ENCODE peak calls at places on chromosomes 6 and 20, in five cellular contexts. Z is tibial artery, G is A549, T is right atrium auricular region, L is adrenal gland. C is an unnamed sample.

GRCh38 chr6:136365781-136366354 is 76.2 kb upstream of the BCLAF1 start:
- DNase-seq in G (no peak), Z (peak), L (peak), T (peak), C (no peak)

GRCh38 chr6:91539451-91539850 is 952.6 kb upstream of the MAP3K7 start:
- DNase-seq in L (no peak), Z (no peak), G (no peak), T (no peak), C (no peak)

GRCh38 chr6:142871910-142872331 is 73.1 kb downstream of the HIVEP2 start:
- DNase-seq in L (no peak), G (no peak), Z (peak), T (peak), C (no peak)

GRCh38 chr20:48723308-48724264 is 104.2 kb downstream of the PREX1 start:
- DNase-seq in Z (peak), L (peak), T (peak), G (no peak), C (peak)

GRCh38 chr6:14037402-14038277 is 79.9 kb upstream of the CD83 start:
- DNase-seq in T (no peak), L (no peak), G (no peak), Z (no peak), C (no peak)

GRCh38 chr6:5507056-5507722 is 245.9 kb downstream of the FARS2 start:
- DNase-seq in Z (no peak), L (no peak), G (no peak), T (no peak), C (no peak)

GRCh38 chr20:41704896-41705295 is 86.7 kb upstream of the CHD6 start:
- DNase-seq in G (no peak), Z (no peak), L (no peak), T (no peak), C (no peak)

GRCh38 chr6:90536516-90536915 is 50.4 kb downstream of the MAP3K7 start:
- DNase-seq in Z (no peak), T (no peak), G (no peak), L (no peak), C (no peak)

GRCh38 chr6:109236140-109237081 is 141.1 kb downstream of the CEP57L1 start:
- DNase-seq in G (peak), Z (no peak), T (no peak), L (no peak), C (no peak)

GRCh38 chr6:142942805-142943227 is 2.2 kb downstream of the HIVEP2 start:
- DNase-seq in T (no peak), L (no peak), Z (no peak), G (peak), C (no peak)

GRCh38 chr6:136962661-136963060 is 40.6 kb downstream of the SLC35D3 start:
- DNase-seq in G (no peak), T (no peak), L (no peak), Z (no peak), C (no peak)

GRCh38 chr6:47318236-47318974 is 8.7 kb upstream of the TNFRSF21 start:
- DNase-seq in T (no peak), L (no peak), Z (no peak), G (no peak), C (no peak)

GRCh38 chr6:97189767-97190166 is 93.2 kb downstream of the MMS22L start:
- DNase-seq in G (no peak), L (no peak), T (no peak), Z (no peak), C (no peak)

GRCh38 chr6:11909696-11910132 is 102.4 kb upstream of the HIVEP1 start:
- DNase-seq in G (no peak), Z (no peak), T (no peak), L (no peak), C (no peak)

GRCh38 chr6:89432875-89433636 is at the start of gene ANKRD6:
- DNase-seq in Z (peak), T (peak), L (peak), G (peak), C (peak)

GRCh38 chr6:136158398-136158797 is 91.7 kb downstream of the MTFR2 start:
- DNase-seq in Z (no peak), G (no peak), T (peak), L (peak), C (no peak)

GRCh38 chr6:37783831-37784584 is 35.5 kb upstream of the ZFAND3 start:
- DNase-seq in T (peak), G (no peak), Z (peak), L (no peak), C (no peak)

GRCh38 chr6:149473080-149474052 is 11.4 kb downstream of the ZC3H12D start:
- DNase-seq in L (no peak), G (peak), Z (no peak), T (no peak), C (no peak)

GRCh38 chr6:154500769-154501171 is 9.7 kb downstream of the CNKSR3 start:
- DNase-seq in Z (no peak), T (no peak), G (no peak), L (no peak), C (no peak)

GRCh38 chr20:51237278-51237677 is 214.4 kb upstream of the KCNG1 start:
- DNase-seq in L (no peak), Z (peak), T (peak), G (no peak), C (no peak)

GRCh38 chr6:166910601-166911000 is 45.7 kb downstream of the RNASET2 start:
- DNase-seq in L (no peak), Z (no peak), G (no peak), T (peak), C (no peak)

GRCh38 chr6:8073758-8074157 is 9.6 kb upstream of the BLOC1S5 start:
- DNase-seq in G (no peak), Z (no peak), L (no peak), T (no peak), C (no peak)

GRCh38 chr6:113464959-113465358 is 392.2 kb upstream of the MARCKS start:
- DNase-seq in Z (no peak), L (no peak), G (peak), T (no peak), C (no peak)

GRCh38 chr6:14542670-14543366 is 425.2 kb downstream of the CD83 start:
- DNase-seq in G (no peak), Z (no peak), T (no peak), L (no peak), C (no peak)

GRCh38 chr6:104604643-104605042 is 255.1 kb downstream of the HACE1 start:
- DNase-seq in G (no peak), T (no peak), Z (no peak), L (no peak), C (no peak)

GRCh38 chr6:148317739-148318138 is 24.9 kb upstream of the SASH1 start:
- DNase-seq in G (no peak), Z (no peak), L (no peak), T (no peak), C (no peak)

GRCh38 chr6:129575378-129576118 is 134.4 kb downstream of the ARHGAP18 start:
- DNase-seq in T (no peak), Z (no peak), L (no peak), G (peak), C (no peak)

GRCh38 chr6:11358904-11359840 is 126.7 kb upstream of the NEDD9 start:
- DNase-seq in Z (no peak), G (no peak), T (no peak), L (no peak), C (no peak)

GRCh38 chr6:157019733-157020132 is 242.6 kb downstream of the ARID1B start:
- DNase-seq in T (no peak), Z (no peak), L (no peak), G (no peak), C (no peak)

GRCh38 chr20:61901421-61902212 is 164.1 kb downstream of the TAF4 start:
- DNase-seq in L (no peak), G (no peak), Z (no peak), T (no peak), C (no peak)

GRCh38 chr6:41801380-41801779 is 13.9 kb downstream of the TOMM6 start:
- DNase-seq in L (no peak), G (peak), Z (no peak), T (no peak), C (no peak)

GRCh38 chr20:44151621-44152416 is 35.2 kb downstream of the JPH2 start:
- DNase-seq in Z (no peak), L (peak), G (no peak), T (no peak), C (peak)

GRCh38 chr6:163346529-163346961 is 68.0 kb upstream of the QKI start:
- DNase-seq in Z (no peak), G (no peak), L (no peak), T (no peak), C (no peak)

GRCh38 chr20:5864428-5864827 is 85.9 kb downstream of the TRMT6 start:
- DNase-seq in G (no peak), Z (no peak), L (no peak), T (no peak), C (no peak)

GRCh38 chr20:45419188-45420091 is 3.5 kb downstream of the PIGT start:
- DNase-seq in L (peak), G (peak), Z (peak), T (peak), C (no peak)

GRCh38 chr20:22453244-22454080 is 130.9 kb downstream of the FOXA2 start:
- DNase-seq in T (no peak), L (no peak), Z (no peak), G (peak), C (no peak)

GRCh38 chr20:57170343-57170742 is 96.1 kb downstream of the BMP7 start:
- DNase-seq in T (no peak), L (no peak), Z (no peak), G (no peak), C (no peak)

GRCh38 chr6:154292855-154293519 is 63.6 kb downstream of the IPCEF1 start:
- DNase-seq in T (no peak), L (no peak), G (peak), Z (no peak), C (no peak)

GRCh38 chr20:1832634-1833033 is 62.6 kb upstream of the SIRPA start:
- DNase-seq in Z (no peak), G (no peak), L (no peak), T (no peak), C (no peak)

GRCh38 chr6:131916847-131917246 is 34.3 kb downstream of the CCN2 start:
- DNase-seq in G (no peak), L (no peak), T (no peak), Z (no peak), C (no peak)

GRCh38 chr20:32839982-32840285 is 18.8 kb upstream of the EFCAB8 start:
- DNase-seq in L (no peak), T (no peak), Z (no peak), G (no peak), C (no peak)
- H3K27ac ChIP-seq in L (no peak), T (no peak), Z (no peak), G (no peak), C (no peak)

GRCh38 chr6:31328355-31328960 is 28.5 kb downstream of the HLA-B start:
- DNase-seq in L (no peak), T (no peak), G (no peak), Z (no peak), C (no peak)

GRCh38 chr6:31336872-31337496 is 20.0 kb downstream of the HLA-B start:
- DNase-seq in Z (no peak), T (no peak), G (peak), L (no peak), C (no peak)

GRCh38 chr6:31332637-31333602 is 24.1 kb downstream of the HLA-B start:
- DNase-seq in L (no peak), G (no peak), T (no peak), Z (no peak), C (no peak)
- TF ChIP-seq CTCF in L (no peak), G (no peak), T (no peak), Z (no peak), C (no peak)

GRCh38 chr6:2839982-2840793 is 1.5 kb downstream of the SERPINB1 start:
- DNase-seq in G (no peak), L (peak), T (no peak), Z (no peak), C (no peak)
- H3K4me3 ChIP-seq in G (peak), L (no peak), T (peak), Z (peak), C (peak)

DNA sequence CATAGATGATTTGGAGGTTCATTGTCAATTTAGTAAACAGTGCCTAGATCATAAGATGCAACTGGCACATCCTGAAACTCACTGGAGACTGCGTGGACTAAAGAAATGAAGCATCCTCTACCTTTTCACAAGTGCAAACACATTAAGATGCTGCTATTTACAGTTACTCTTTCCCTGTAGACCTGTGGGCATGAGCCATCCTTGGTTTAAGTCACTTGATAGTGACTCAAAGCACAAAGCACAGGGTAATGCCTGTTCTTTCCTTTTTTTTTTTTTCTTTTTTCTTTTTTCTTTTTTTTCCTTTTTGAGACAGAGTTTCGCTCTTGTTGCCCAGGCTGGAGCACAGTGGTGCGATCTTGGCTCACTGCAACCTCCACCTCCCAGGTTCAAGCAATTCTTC is 10.0 kb upstream of the HLA-DQA1 start:
- DNase-seq in Z (no peak), T (no peak), L (no peak), G (no peak), C (no peak)
- H3K27ac ChIP-seq in Z (no peak), T (no peak), L (peak), G (no peak), C (no peak)

GRCh38 chr6:80543598-80544181 is 437.2 kb downstream of the BCKDHB start:
- DNase-seq in L (no peak), Z (no peak), G (no peak), T (no peak), C (no peak)
- TF ChIP-seq CTCF in L (no peak), Z (no peak), G (no peak), T (no peak), C (no peak)